ENCODE peak calls at places on chromosomes 13 and 19, in eight cellular contexts. K, C, Y, E, X, F, A and W are unnamed samples.

GRCh38 chr19:2424686-2425621 is 2.4 kb downstream of the TIMM13 start:
- DNase-seq in E (no peak), C (no peak), X (peak; percentile 86), A (peak; percentile 80), K (peak; percentile 59), F (peak; percentile 92), Y (no peak), W (no peak)

GRCh38 chr19:850221-850978 is 1.7 kb upstream of the ELANE start:
- DNase-seq in X (peak; percentile 92), K (peak; percentile 40), C (peak; percentile 93), Y (peak; percentile 92), A (peak; percentile 80), F (peak; percentile 68), E (peak; percentile 90), W (peak; percentile 75)

GRCh38 chr19:1289395-1290244 is 3.9 kb downstream of the EFNA2 start:
- DNase-seq in X (peak; percentile 72), K (no peak), F (no peak), Y (no peak), C (no peak), E (no peak), A (no peak), W (peak; percentile 51)

GRCh38 chr19:33333151-33333550 is 30.8 kb upstream of the CEBPA start:
- DNase-seq in A (no peak), Y (no peak), K (no peak), E (no peak), X (no peak), C (no peak), F (no peak), W (no peak)

GRCh38 chr13:48138270-48138669 is 43.4 kb upstream of the MED4 start:
- DNase-seq in Y (no peak), E (no peak), F (no peak), A (no peak), K (no peak), C (no peak), X (no peak), W (no peak)

GRCh38 chr19:48363500-48363809 is 285 bp downstream of the TMEM143 start:
- DNase-seq in Y (no peak), C (no peak), X (no peak), K (no peak), A (no peak), F (no peak), E (no peak), W (peak; percentile 80)

GRCh38 chr13:25135896-25136295 is 36.2 kb downstream of the AMER2 start:
- DNase-seq in F (no peak), K (no peak), X (no peak), A (no peak), E (no peak), Y (no peak), C (no peak), W (no peak)

GRCh38 chr19:39941615-39942507 is 7.4 kb upstream of the FCGBP start:
- DNase-seq in X (no peak), E (no peak), K (peak; percentile 27), A (no peak), F (peak; percentile 94), Y (no peak), C (no peak), W (no peak)

GRCh38 chr13:33452873-33453558 is 167.5 kb upstream of the STARD13 start:
- DNase-seq in Y (no peak), C (no peak), E (no peak), A (no peak), K (no peak), X (no peak), F (no peak), W (no peak)

GRCh38 chr13:26074706-26075105 is 22.9 kb upstream of the SHISA2 start:
- DNase-seq in X (no peak), E (no peak), Y (no peak), K (peak; percentile 26), C (no peak), A (no peak), F (no peak), W (no peak)

DNA sequence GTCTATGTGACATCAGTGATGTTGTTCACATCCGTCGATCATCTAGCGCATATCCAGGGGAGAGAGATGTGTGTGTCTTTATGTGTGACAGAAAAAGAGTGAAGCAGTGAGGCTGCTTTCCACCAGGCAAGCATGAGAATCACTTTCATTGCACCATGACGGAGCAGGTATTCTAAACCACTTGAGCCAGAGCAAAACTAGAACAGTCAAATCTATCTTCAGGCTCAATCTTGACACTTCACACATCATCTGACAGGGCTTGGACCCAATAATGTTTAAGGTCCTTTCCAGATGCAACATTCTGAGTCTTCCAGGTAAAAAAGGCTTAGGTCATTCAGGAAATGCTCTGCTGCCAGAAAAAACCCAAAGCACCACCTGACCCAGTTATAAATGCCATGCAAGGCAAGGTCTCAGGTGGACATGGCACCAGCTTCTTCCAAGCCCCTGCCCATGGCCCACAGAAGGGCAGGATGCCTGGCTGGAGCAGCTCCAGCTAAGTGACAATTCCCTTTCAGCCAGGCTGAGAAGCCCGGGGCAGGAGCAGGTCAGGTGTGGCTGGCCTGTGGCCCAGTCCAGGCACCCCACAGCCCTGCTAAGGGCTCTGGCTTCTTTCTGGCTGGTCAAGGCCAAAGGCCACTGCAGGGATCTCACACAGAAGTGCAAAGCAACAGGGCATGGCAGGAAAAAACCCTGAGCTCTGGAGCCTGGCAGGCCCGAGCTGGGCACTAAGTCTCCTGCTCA is 5.0 kb downstream of the ELAVL1 start:
- DNase-seq in C (no peak), X (no peak), F (no peak), K (no peak), A (no peak), E (no peak), Y (no peak), W (no peak)
- H3K4me1 ChIP-seq in C (no peaks in the 10 kb centered on the region), X (peaks cover 43% of the 10 kb centered on the region), F (peaks cover 19% of the 10 kb centered on the region), K (peaks cover 23% of the 10 kb centered on the region), A (peaks cover 5% of the 10 kb centered on the region), E (peaks cover 66% of the 10 kb centered on the region), Y (peaks cover 36% of the 10 kb centered on the region), W (peaks cover 29% of the 10 kb centered on the region)

DNA sequence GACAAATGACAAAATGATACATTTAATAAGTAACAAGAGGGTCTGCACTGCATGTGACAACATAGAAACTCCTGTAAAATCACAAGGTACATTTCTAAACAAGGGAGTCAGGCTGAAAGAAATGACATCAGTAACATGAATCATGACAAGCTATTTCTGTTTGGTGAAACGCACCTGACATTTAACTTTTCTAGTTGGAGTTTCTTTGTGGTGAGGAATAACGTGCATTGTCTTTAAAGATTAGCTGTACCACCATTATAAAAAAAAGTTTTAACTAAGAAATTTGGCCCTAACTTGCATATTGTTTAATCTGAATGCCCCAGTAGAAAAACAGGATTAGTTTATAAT is 418.3 kb downstream of the KLF12 start:
- DNase-seq in Y (no peak), A (no peak), K (no peak), C (no peak), F (no peak), E (no peak), X (no peak), W (no peak)
- H3K4me1 ChIP-seq in Y (no peaks in the 10 kb centered on the region), A (peaks cover 5% of the 10 kb centered on the region), K (no peaks in the 10 kb centered on the region), C (peaks cover 2% of the 10 kb centered on the region), F (peaks cover 10% of the 10 kb centered on the region), E (peaks cover 5% of the 10 kb centered on the region), X (peaks cover 5% of the 10 kb centered on the region), W (peaks cover 12% of the 10 kb centered on the region)

GRCh38 chr19:13022859-13023636 is 27.8 kb downstream of the NFIX start:
- DNase-seq in A (peak; percentile 87), K (peak; percentile 98), C (peak; percentile 91), X (no peak), Y (peak; percentile 91), E (peak; percentile 78), F (peak; percentile 94), W (peak; percentile 84)
- H3K4me1 ChIP-seq in A (peaks cover 31% of the 10 kb centered on the region), K (peaks cover 79% of the 10 kb centered on the region), C (peaks cover 6% of the 10 kb centered on the region), X (peaks cover 83% of the 10 kb centered on the region), Y (peaks cover 17% of the 10 kb centered on the region), E (peaks cover 95% of the 10 kb centered on the region), F (peaks cover 51% of the 10 kb centered on the region), W (peaks cover 42% of the 10 kb centered on the region)

DNA sequence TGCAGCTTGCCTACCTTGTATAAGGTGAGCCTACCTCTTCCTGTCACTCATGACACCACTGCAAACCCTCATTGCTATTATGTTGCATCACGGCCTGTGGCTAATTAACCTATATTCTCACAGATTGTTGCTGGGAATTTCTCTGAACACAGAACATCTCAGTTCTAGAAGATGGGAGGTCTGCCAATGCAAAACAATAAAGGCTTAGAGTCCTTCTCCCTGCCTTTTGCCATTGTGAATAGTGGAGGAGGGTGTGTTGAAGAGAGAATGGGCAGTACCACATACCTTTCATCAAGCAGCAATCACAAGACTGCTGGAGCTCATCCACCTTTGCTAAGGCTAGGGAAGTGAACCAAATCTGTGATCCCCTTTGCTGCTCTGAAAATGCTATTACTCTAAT is 34.4 kb downstream of the WDFY2 start:
- DNase-seq in C (no peak), E (no peak), F (no peak), A (no peak), K (no peak), Y (no peak), X (no peak), W (no peak)
- H3K4me1 ChIP-seq in C (peaks cover 5% of the 10 kb centered on the region), E (peaks cover 32% of the 10 kb centered on the region), F (peaks cover 71% of the 10 kb centered on the region), A (peaks cover 48% of the 10 kb centered on the region), K (peaks cover 12% of the 10 kb centered on the region), Y (peaks cover 11% of the 10 kb centered on the region), X (no peaks in the 10 kb centered on the region), W (no peaks in the 10 kb centered on the region)

GRCh38 chr13:110128546-110128945 is 178.4 kb downstream of the COL4A1 start:
- DNase-seq in X (no peak), F (no peak), A (no peak), Y (no peak), C (no peak), E (no peak), K (peak; percentile 60), W (no peak)

GRCh38 chr13:110130431-110130830 is 176.5 kb downstream of the COL4A1 start:
- DNase-seq in A (no peak), C (no peak), F (no peak), E (no peak), K (no peak), X (no peak), Y (no peak), W (no peak)

GRCh38 chr13:110129539-110130186 is 177.3 kb downstream of the COL4A1 start:
- DNase-seq in E (no peak), C (no peak), K (no peak), Y (no peak), X (peak; percentile 53), F (no peak), A (no peak), W (no peak)

GRCh38 chr13:110127986-110128511 is 178.9 kb downstream of the COL4A1 start:
- DNase-seq in K (peak; percentile 84), A (no peak), C (no peak), E (no peak), X (no peak), Y (no peak), F (no peak), W (no peak)

GRCh38 chr13:110129076-110129475 is 177.9 kb downstream of the COL4A1 start:
- DNase-seq in F (no peak), A (no peak), K (no peak), C (no peak), E (no peak), Y (no peak), X (peak; percentile 46), W (no peak)
- H3K4me1 ChIP-seq in F (peaks cover 10% of the 10 kb centered on the region), A (peaks cover 27% of the 10 kb centered on the region), K (peaks cover 64% of the 10 kb centered on the region), C (no peaks in the 10 kb centered on the region), E (peaks cover 31% of the 10 kb centered on the region), Y (no peaks in the 10 kb centered on the region), X (peaks cover 19% of the 10 kb centered on the region), W (no peaks in the 10 kb centered on the region)

DNA sequence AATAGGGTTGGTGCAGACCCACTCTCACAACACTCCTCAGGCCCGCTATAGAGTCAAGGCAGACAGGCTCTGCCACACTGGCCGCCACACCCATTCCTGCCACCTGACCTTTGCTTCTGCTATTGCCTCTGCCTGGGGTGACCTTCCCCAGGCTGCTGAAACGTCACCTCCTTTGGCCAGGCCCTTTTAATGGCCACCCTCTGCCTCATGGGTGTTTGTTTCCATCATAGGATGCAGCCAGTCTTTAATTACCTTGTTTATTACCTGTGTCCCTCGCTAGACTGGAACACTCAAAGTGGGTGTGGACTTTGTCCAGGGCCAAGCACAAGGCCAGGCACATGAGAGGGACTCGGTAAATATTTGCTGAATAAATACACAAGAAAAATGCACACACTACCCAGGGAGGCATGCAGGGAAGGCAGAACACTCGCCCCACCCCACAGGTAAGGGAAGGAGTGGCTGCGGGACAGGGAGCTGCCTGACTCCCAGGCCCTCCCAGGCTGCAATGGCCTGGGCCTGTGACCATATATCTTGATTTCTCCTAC is 3.2 kb downstream of the LSM4 start:
- DNase-seq in K (no peak), F (no peak), E (peak; percentile 66), C (peak; percentile 50), Y (no peak), X (no peak), A (no peak), W (peak; percentile 88)
- H3K4me1 ChIP-seq in K (peaks cover 26% of the 10 kb centered on the region), F (peaks cover 11% of the 10 kb centered on the region), E (peaks cover 66% of the 10 kb centered on the region), C (no peaks in the 10 kb centered on the region), Y (no peaks in the 10 kb centered on the region), X (peaks cover 63% of the 10 kb centered on the region), A (peaks cover 19% of the 10 kb centered on the region), W (peaks cover 53% of the 10 kb centered on the region)